ENCODE peak calls at places on chromosomes 13 and 19, in nine cellular contexts. X is breast epithelium, A is osteoblast, F is IMR-90, B is uterus, V is fibroblast of lung, Q is pancreas, T is vagina, C is neural progenitor cell. R is an unnamed sample. For H3K36me3 and H3K27me3, the result is how much of the 10 kb centered on the place peaks cover.

GRCh38 chr13:33138441-33138840 is 122.2 kb downstream of the KL start:
- DNase-seq in V (no peak), B (no peak), T (no peak), X (no peak), F (no peak), A (no peak), C (no peak), Q (no peak), R (no peak)

GRCh38 chr13:23901365-23901764 is 4.1 kb upstream of the C1QTNF9B start:
- DNase-seq in B (no peak), V (peak), Q (no peak), T (no peak), C (no peak), X (no peak), F (peak), A (no peak), R (no peak)

GRCh38 chr13:22967669-22968068 is 213.1 kb upstream of the SGCG start:
- DNase-seq in F (no peak), X (no peak), V (no peak), Q (no peak), A (no peak), B (no peak), C (no peak), T (no peak), R (no peak)

GRCh38 chr13:111904701-111905608 is 162.0 kb upstream of the SOX1 start:
- DNase-seq in V (no peak), A (no peak), Q (no peak), F (no peak), T (peak), B (no peak), X (no peak), C (no peak), R (no peak)

GRCh38 chr13:40611004-40611403 is 55.4 kb downstream of the FOXO1 start:
- DNase-seq in V (no peak), Q (no peak), T (no peak), A (no peak), F (no peak), B (no peak), X (no peak), C (no peak), R (no peak)

GRCh38 chr13:31686660-31687430 is 52.5 kb upstream of the RXFP2 start:
- DNase-seq in B (no peak), A (peak), Q (no peak), C (no peak), T (no peak), X (no peak), V (no peak), F (no peak), R (no peak)

GRCh38 chr19:44850641-44851109 is 4.6 kb downstream of the NECTIN2 start:
- DNase-seq in A (no peak), B (peak), T (no peak), C (no peak), X (no peak), V (no peak), F (no peak), Q (peak), R (no peak)

GRCh38 chr19:28534740-28535351 is 678.1 kb downstream of the UQCRFS1 start:
- DNase-seq in X (no peak), C (no peak), A (no peak), T (no peak), F (no peak), B (no peak), V (no peak), Q (no peak), R (no peak)

GRCh38 chr19:33428627-33429013 is 55.1 kb downstream of the CEBPG start:
- DNase-seq in T (no peak), A (peak), C (no peak), V (no peak), B (no peak), Q (no peak), F (no peak), X (no peak), R (no peak)

GRCh38 chr19:40740747-40741146 is 9.5 kb downstream of the ACTMAP start:
- DNase-seq in V (peak), B (no peak), X (no peak), F (no peak), C (no peak), Q (no peak), A (peak), T (no peak), R (peak)

GRCh38 chr13:113410472-113411201 is 42.7 kb downstream of the ADPRHL1 start:
- DNase-seq in A (peak), V (peak), X (no peak), B (no peak), C (no peak), T (no peak), F (peak), Q (no peak), R (no peak)

GRCh38 chr19:33304760-33305647 is 2.7 kb upstream of the CEBPA start:
- DNase-seq in X (peak), V (no peak), C (no peak), Q (no peak), F (no peak), T (no peak), A (peak), B (no peak), R (no peak)

GRCh38 chr13:78764665-78765064 is 105.7 kb upstream of the OBI1 start:
- DNase-seq in Q (no peak), V (no peak), X (no peak), B (no peak), A (no peak), F (no peak), C (peak), T (no peak), R (no peak)

GRCh38 chr13:76812206-76812882 is 73.9 kb downstream of the KCTD12 start:
- DNase-seq in Q (no peak), C (no peak), T (no peak), F (no peak), A (no peak), B (no peak), V (peak), X (no peak), R (peak)

GRCh38 chr13:93151277-93151676 is 75.3 kb upstream of the GPC6 start:
- DNase-seq in B (no peak), V (peak), A (peak), Q (no peak), T (no peak), C (no peak), F (peak), X (no peak), R (peak)

GRCh38 chr19:46381346-46381745 is 32.0 kb downstream of the CCDC8 start:
- DNase-seq in Q (no peak), A (no peak), T (no peak), X (no peak), F (no peak), V (no peak), B (no peak), C (no peak), R (no peak)

GRCh38 chr13:61463027-61463426 is 47.4 kb upstream of the PCDH20 start:
- DNase-seq in Q (no peak), B (no peak), A (no peak), F (no peak), X (no peak), C (no peak), V (no peak), T (no peak), R (no peak)

GRCh38 chr13:76016799-76017198 is 380.7 kb downstream of the LMO7 start:
- DNase-seq in A (peak), T (no peak), Q (peak), X (no peak), B (no peak), V (peak), F (peak), C (peak), R (no peak)

GRCh38 chr19:12884926-12885748 is 1.9 kb downstream of the KLF1 start:
- DNase-seq in X (peak), T (no peak), A (peak), F (peak), V (peak), C (peak), Q (peak), B (no peak), R (no peak)

GRCh38 chr13:37149380-37149779 is 43.9 kb upstream of the CSNK1A1L start:
- DNase-seq in F (no peak), C (no peak), V (no peak), B (no peak), X (no peak), Q (no peak), T (no peak), A (no peak), R (no peak)

GRCh38 chr19:5676711-5677110 is 3.6 kb downstream of the MICOS13 start:
- DNase-seq in V (no peak), X (no peak), Q (no peak), C (no peak), A (no peak), T (no peak), B (no peak), F (no peak), R (no peak)

GRCh38 chr13:58955546-58956385 is 1208.0 kb downstream of the DIAPH3 start:
- DNase-seq in C (no peak), Q (no peak), B (no peak), F (no peak), X (no peak), V (no peak), A (peak), T (no peak), R (no peak)

GRCh38 chr13:51797664-51798488 is 6.1 kb downstream of the DHRS12 start:
- DNase-seq in B (peak), A (peak), C (peak), X (no peak), Q (peak), V (peak), F (peak), T (no peak), R (no peak)

GRCh38 chr19:33905937-33906577 is 109.4 kb downstream of the KCTD15 start:
- DNase-seq in V (no peak), B (peak), A (peak), X (peak), C (peak), F (no peak), Q (peak), T (no peak), R (no peak)

GRCh38 chr19:15187026-15188007 is 13.5 kb downstream of the NOTCH3 start:
- DNase-seq in F (no peak), A (peak), Q (no peak), B (no peak), T (no peak), C (no peak), V (no peak), X (no peak), R (no peak)

GRCh38 chr13:68185767-68186166 is 955.6 kb upstream of the PCDH9 start:
- DNase-seq in T (no peak), C (no peak), X (no peak), V (peak), A (no peak), Q (no peak), B (no peak), F (no peak), R (no peak)

GRCh38 chr13:110772091-110772984 is 58.8 kb downstream of the ING1 start:
- DNase-seq in Q (no peak), A (peak), V (no peak), T (no peak), X (no peak), C (no peak), F (no peak), B (no peak), R (no peak)

GRCh38 chr13:114320065-114320464 is 5.8 kb downstream of the CHAMP1 start:
- DNase-seq in A (no peak), T (no peak), V (no peak), C (no peak), X (no peak), F (no peak), B (no peak), Q (no peak), R (no peak)

GRCh38 chr19:35122687-35123551 is 7.3 kb downstream of the FXYD3 start:
- DNase-seq in A (peak), C (peak), X (no peak), Q (no peak), V (no peak), F (no peak), T (no peak), B (no peak), R (no peak)

DNA sequence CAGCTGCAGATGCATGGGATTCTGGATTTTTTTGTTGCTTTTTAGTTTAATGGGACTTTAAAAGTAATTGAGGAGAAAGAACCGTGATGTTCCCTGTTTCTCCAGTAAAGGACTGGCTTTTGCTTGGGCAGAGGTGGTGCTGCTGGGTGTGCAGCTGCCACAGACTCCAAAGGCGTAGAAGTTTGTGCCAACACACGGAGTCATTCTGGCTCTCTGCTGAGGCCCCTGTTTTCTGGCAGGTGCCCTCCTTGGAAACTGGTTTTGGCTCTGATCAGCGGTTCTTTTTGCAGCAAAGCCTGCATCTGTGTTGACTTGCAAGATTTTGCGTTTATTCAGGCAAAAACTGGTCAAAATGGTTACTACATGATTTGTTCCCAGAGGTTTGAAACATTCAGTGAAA is 16.0 kb upstream of the QTRT1 start:
- DNase-seq in T (no peak), A (peak), V (no peak), C (no peak), Q (no peak), F (no peak), B (no peak), X (no peak), R (no peak)
- H3K36me3 ChIP-seq in T (under half), A (half or more), V (half or more), C (under half), Q (half or more), F (half or more), B (under half), X (under half), R (half or more)

GRCh38 chr13:98556968-98557591 is 19.8 kb downstream of the STK24 start:
- DNase-seq in C (no peak), X (no peak), T (no peak), V (no peak), Q (peak), A (peak), F (peak), B (no peak), R (no peak)
- TF ChIP-seq CTCF in C (no peak), X (no peak), T (no peak), V (no peak), Q (peak), A (no peak), F (no peak), B (no peak), R (no peak)

GRCh38 chr19:39264306-39265290 is 3.6 kb upstream of the IFNL2 start:
- DNase-seq in B (no peak), Q (no peak), C (peak), F (no peak), A (peak), V (no peak), X (no peak), T (no peak), R (no peak)
- H3K27me3 ChIP-seq in B (under half), Q (under half), C (half or more), F (under half), A (half or more), V (under half), X (under half), T (under half), R (under half)

GRCh38 chr19:7976461-7976860 is 29.0 kb downstream of the ELAVL1 start:
- DNase-seq in X (no peak), C (no peak), Q (no peak), B (no peak), T (no peak), F (no peak), V (no peak), A (peak), R (no peak)
- H3K36me3 ChIP-seq in X (under half), C (under half), Q (under half), B (under half), T (under half), F (half or more), V (under half), A (under half), R (under half)

GRCh38 chr13:91576590-91576989 is 178.2 kb downstream of the GPC5 start:
- DNase-seq in B (no peak), A (no peak), T (no peak), C (peak), X (no peak), Q (no peak), V (no peak), F (no peak), R (no peak)
- TF ChIP-seq CTCF in B (no peak), A (no peak), T (no peak), C (peak), X (no peak), Q (no peak), V (no peak), F (no peak), R (no peak)

R was measured in BJ.